ENCODE peak calls at places on chromosomes 2 and 18, in nine cellular contexts. R, W, D, U, O, V, X, N and P are unnamed samples. For H3K4me1, the result is how much of the 10 kb centered on the place peaks cover.

GRCh38 chr2:227780981-227781630 is 32.5 kb upstream of the CCL20 start:
- DNase-seq in X (no peak), V (no peak), O (no peak), N (no peak), W (no peak), D (no peak), U (no peak), R (no peak), P (no peak)

GRCh38 chr2:36538345-36538744 is 59.6 kb downstream of the FEZ2 start:
- DNase-seq in X (no peak), O (no peak), R (no peak), N (no peak), W (no peak), V (no peak), U (peak), D (no peak), P (peak)

GRCh38 chr2:106789185-106789584 is 96.8 kb downstream of the ST6GAL2 start:
- DNase-seq in U (no peak), N (no peak), R (no peak), D (no peak), O (no peak), X (no peak), W (no peak), V (no peak), P (no peak)

GRCh38 chr2:229752970-229753729 is 38.8 kb upstream of the DNER start:
- DNase-seq in R (no peak), D (no peak), X (no peak), V (no peak), O (no peak), N (no peak), W (no peak), U (no peak), P (no peak)

GRCh38 chr2:74292752-74293151 is 50.5 kb downstream of the SLC4A5 start:
- DNase-seq in U (no peak), N (no peak), O (no peak), W (no peak), X (no peak), D (no peak), V (no peak), R (no peak), P (no peak)

GRCh38 chr2:235510305-235510704 is 16.5 kb downstream of the AGAP1 start:
- DNase-seq in O (no peak), N (no peak), U (no peak), R (no peak), V (no peak), W (no peak), X (no peak), D (no peak), P (no peak)

GRCh38 chr2:125185691-125186270 is 1160.7 kb downstream of the CNTNAP5 start:
- DNase-seq in N (no peak), D (no peak), U (no peak), V (no peak), X (no peak), W (no peak), O (no peak), R (no peak), P (no peak)

GRCh38 chr2:102672124-102672786 is 52.9 kb downstream of the SLC9A2 start:
- DNase-seq in X (no peak), V (no peak), N (no peak), O (no peak), W (no peak), D (no peak), R (no peak), U (no peak), P (no peak)

GRCh38 chr18:36187826-36188721 is 777 bp downstream of the MOCOS start:
- DNase-seq in O (no peak), R (peak), N (peak), D (no peak), X (peak), V (peak), U (peak), W (no peak), P (peak)

GRCh38 chr2:26068602-26069298 is 34.9 kb downstream of the RAB10 start:
- DNase-seq in U (no peak), V (no peak), N (no peak), W (peak), O (no peak), R (peak), X (peak), D (no peak), P (no peak)

GRCh38 chr18:78406743-78407455 is 572.7 kb upstream of the SALL3 start:
- DNase-seq in W (no peak), U (no peak), V (peak), R (no peak), N (no peak), O (no peak), X (no peak), D (no peak), P (no peak)

GRCh38 chr2:30730736-30731135 is 76.5 kb downstream of the CAPN13 start:
- DNase-seq in R (no peak), V (no peak), W (no peak), D (no peak), X (no peak), N (no peak), U (no peak), O (no peak), P (no peak)

GRCh38 chr2:241777167-241777685 is 604 bp downstream of the GAL3ST2 start:
- DNase-seq in R (no peak), D (no peak), U (no peak), O (no peak), N (no peak), W (peak), V (no peak), X (no peak), P (no peak)

GRCh38 chr2:105795575-105795934 is 50.8 kb downstream of the NCK2 start:
- DNase-seq in N (no peak), O (no peak), W (no peak), D (no peak), R (no peak), U (no peak), X (no peak), V (no peak), P (no peak)

GRCh38 chr2:205321240-205321639 is 361.1 kb upstream of the NRP2 start:
- DNase-seq in X (no peak), O (no peak), D (no peak), N (no peak), V (no peak), U (no peak), R (no peak), W (no peak), P (peak)

GRCh38 chr2:78263571-78263970 is 741.4 kb upstream of the LRRTM4 start:
- DNase-seq in D (no peak), X (no peak), R (no peak), N (no peak), U (no peak), V (no peak), O (no peak), W (no peak), P (no peak)

GRCh38 chr2:172100080-172101007 is 2.4 kb downstream of the DLX2 start:
- DNase-seq in W (no peak), X (no peak), O (no peak), D (no peak), U (no peak), V (no peak), R (no peak), N (no peak), P (no peak)

GRCh38 chr2:172099472-172100079 is 3.1 kb downstream of the DLX2 start:
- DNase-seq in V (no peak), X (no peak), D (no peak), W (no peak), R (no peak), N (no peak), U (no peak), O (no peak), P (no peak)

GRCh38 chr2:172102159-172102857 is 392 bp downstream of the DLX2 start:
- DNase-seq in D (no peak), V (no peak), U (no peak), R (no peak), O (no peak), N (no peak), W (no peak), X (peak), P (no peak)

GRCh38 chr2:172101707-172102158 is 967 bp downstream of the DLX2 start:
- DNase-seq in U (no peak), R (no peak), O (no peak), W (no peak), D (no peak), V (no peak), X (no peak), N (no peak), P (no peak)

GRCh38 chr2:172101008-172101706 is 1.5 kb downstream of the DLX2 start:
- DNase-seq in W (no peak), N (no peak), R (no peak), U (no peak), O (no peak), X (no peak), V (no peak), D (no peak), P (no peak)
- H3K27ac ChIP-seq in W (no peak), N (no peak), R (no peak), U (no peak), O (no peak), X (no peak), V (no peak), D (no peak), P (no peak)

DNA sequence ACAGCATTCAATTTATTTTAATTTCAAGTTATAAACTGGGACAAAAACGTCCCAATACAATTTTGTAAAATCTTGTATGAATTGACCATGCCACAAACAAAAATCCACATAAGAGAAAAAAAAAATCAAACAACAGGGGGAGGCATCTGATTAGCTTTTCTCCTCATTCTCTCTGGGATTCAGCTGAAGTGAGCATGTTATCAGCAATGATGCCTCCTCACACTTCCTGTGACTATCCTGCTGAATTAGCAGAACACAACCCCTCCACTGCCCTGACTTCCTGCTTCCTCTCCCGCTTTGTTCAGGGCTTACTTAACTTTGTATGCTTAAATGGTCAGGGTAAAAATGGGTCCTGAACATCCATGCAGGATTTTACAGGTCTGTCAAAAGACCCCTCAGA is 132.2 kb upstream of the ITGB6 start:
- DNase-seq in U (no peak), V (no peak), X (no peak), N (no peak), R (no peak), O (no peak), D (peak), W (no peak), P (no peak)
- H3K4me1 ChIP-seq in U (under half), V (under half), X (under half), N (under half), R (under half), O (under half), D (under half), W (under half), P (half or more)

GRCh38 chr2:8543412-8544167 is 138.3 kb upstream of the ID2 start:
- DNase-seq in W (peak), V (peak), X (no peak), O (peak), U (peak), R (no peak), N (no peak), D (peak), P (no peak)
- H3K27ac ChIP-seq in W (no peak), V (no peak), X (no peak), O (peak), U (peak), R (no peak), N (peak), D (peak), P (no peak)

GRCh38 chr2:86302320-86302719 is 35.1 kb downstream of the REEP1 start:
- DNase-seq in V (no peak), X (no peak), N (no peak), U (no peak), W (no peak), R (no peak), O (no peak), D (no peak), P (peak)

GRCh38 chr2:86300496-86300895 is 36.9 kb downstream of the REEP1 start:
- DNase-seq in D (no peak), U (no peak), X (no peak), W (no peak), N (no peak), V (no peak), R (no peak), O (no peak), P (no peak)

GRCh38 chr2:86301711-86302202 is 35.7 kb downstream of the REEP1 start:
- DNase-seq in O (no peak), R (no peak), V (no peak), W (no peak), N (no peak), D (no peak), X (no peak), U (no peak), P (no peak)

GRCh38 chr2:86298411-86299390 is 38.7 kb downstream of the REEP1 start:
- DNase-seq in O (no peak), X (no peak), W (no peak), N (no peak), U (no peak), V (no peak), D (no peak), R (no peak), P (peak)

DNA sequence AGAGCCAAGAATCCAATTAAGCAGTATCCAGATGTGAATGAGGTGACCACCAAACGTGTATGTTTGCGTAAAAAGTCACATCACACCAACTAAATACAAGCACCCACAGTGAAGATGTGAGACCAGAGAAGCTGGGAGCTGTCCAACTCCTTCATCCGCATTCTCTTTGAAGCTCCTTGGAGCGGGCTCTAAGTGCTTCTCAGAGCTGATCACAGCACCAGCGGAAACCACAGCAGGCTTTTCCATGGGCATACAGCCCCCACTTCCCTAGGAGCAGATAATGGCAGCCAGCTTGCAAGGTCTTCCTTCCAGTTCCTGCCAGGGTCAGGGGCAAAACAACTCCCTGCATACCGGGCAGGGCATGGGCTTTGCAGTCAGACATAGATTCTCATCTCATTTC is 36.4 kb downstream of the REEP1 start:
- DNase-seq in R (no peak), U (no peak), D (no peak), X (no peak), V (no peak), N (no peak), O (no peak), W (no peak), P (peak)
- H3K4me1 ChIP-seq in R (under half), U (under half), D (under half), X (under half), V (under half), N (under half), O (under half), W (under half), P (under half)

GRCh38 chr2:11829947-11830707 is 83.7 kb downstream of the LPIN1 start:
- DNase-seq in U (peak), V (peak), O (peak), D (peak), N (peak), X (peak), R (peak), W (peak), P (peak)

GRCh38 chr2:11832531-11832930 is 86.1 kb downstream of the LPIN1 start:
- DNase-seq in R (no peak), X (no peak), W (no peak), D (no peak), O (no peak), N (no peak), U (no peak), V (no peak), P (no peak)

GRCh38 chr2:11829324-11829946 is 83.0 kb downstream of the LPIN1 start:
- DNase-seq in W (peak), X (peak), U (peak), N (peak), R (peak), O (peak), V (peak), D (peak), P (peak)

GRCh38 chr2:11830708-11831301 is 84.4 kb downstream of the LPIN1 start:
- DNase-seq in R (no peak), W (no peak), O (no peak), X (no peak), N (no peak), U (no peak), D (no peak), V (no peak), P (no peak)

GRCh38 chr2:11831415-11831814 is 85.0 kb downstream of the LPIN1 start:
- DNase-seq in D (no peak), N (no peak), X (no peak), U (no peak), R (no peak), W (no peak), O (no peak), V (no peak), P (no peak)
- H3K27ac ChIP-seq in D (no peak), N (no peak), X (no peak), U (no peak), R (peak), W (no peak), O (no peak), V (no peak), P (no peak)

GRCh38 chr2:96258393-96259022 is 7.3 kb downstream of the TMEM127 start:
- DNase-seq in W (no peak), O (no peak), R (no peak), V (no peak), N (no peak), U (peak), D (no peak), X (no peak), P (no peak)
- H3K4me1 ChIP-seq in W (under half), O (under half), R (under half), V (half or more), N (under half), U (half or more), D (under half), X (under half), P (under half)